ENCODE peak calls at places on chromosome 4, in six cellular contexts. R is mesendoderm; K is suprapubic skin; G is psoas muscle; N is CD8-positive, alpha-beta memory T cell; M is aorta. W is an unnamed sample.

GRCh38 chr4:55080174-55080865 is 45.1 kb downstream of the KDR start:
- DNase-seq in N (no peak), G (no peak), R (peak; percentile 60), K (no peak), M (no peak), W (no peak)

GRCh38 chr4:177974461-177974860 is 532.2 kb upstream of the AGA start:
- DNase-seq in R (no peak), K (no peak), G (no peak), M (no peak), N (no peak), W (no peak)

GRCh38 chr4:79059631-79060399 is 120.6 kb upstream of the PAQR3 start:
- DNase-seq in N (no peak), R (no peak), M (no peak), G (no peak), K (no peak), W (no peak)

GRCh38 chr4:165079476-165079875 is 25.8 kb downstream of the TRIM75 start:
- DNase-seq in R (no peak), K (no peak), N (no peak), M (peak; percentile 55), G (peak; percentile 32), W (no peak)

GRCh38 chr4:78293841-78294301 is 236.7 kb downstream of the FRAS1 start:
- DNase-seq in K (no peak), G (no peak), M (no peak), N (no peak), R (no peak), W (no peak)

GRCh38 chr4:8330821-8331566 is 61.4 kb downstream of the HTRA3 start:
- DNase-seq in M (peak; percentile 49), G (peak; percentile 68), N (no peak), K (peak; percentile 65), R (no peak), W (no peak)

GRCh38 chr4:16818005-16818404 is 80.4 kb downstream of the LDB2 start:
- DNase-seq in M (no peak), R (peak; percentile 95), N (no peak), G (no peak), K (no peak), W (no peak)

GRCh38 chr4:179110356-179110755 is 1668.1 kb upstream of the AGA start:
- DNase-seq in R (peak; percentile 76), G (no peak), K (no peak), N (no peak), M (no peak), W (no peak)

GRCh38 chr4:52051213-52051614 is at the start of gene SPATA18:
- DNase-seq in R (no peak), M (peak; percentile 52), K (peak; percentile 62), N (no peak), G (peak; percentile 41), W (peak; percentile 91)

GRCh38 chr4:152992027-152992426 is 55.9 kb downstream of the FHDC1 start:
- DNase-seq in K (no peak), M (no peak), R (peak; percentile 70), N (no peak), G (no peak), W (no peak)

GRCh38 chr4:20085653-20086052 is 166.1 kb upstream of the SLIT2 start:
- DNase-seq in N (no peak), R (no peak), G (no peak), K (no peak), M (no peak), W (no peak)

GRCh38 chr4:112418092-112418491 is 97.9 kb downstream of the NEUROG2 start:
- DNase-seq in R (peak; percentile 73), N (no peak), M (no peak), G (no peak), K (no peak), W (no peak)

GRCh38 chr4:146059865-146060264 is 115.7 kb upstream of the LSM6 start:
- DNase-seq in G (no peak), M (peak; percentile 44), K (no peak), N (no peak), R (no peak), W (no peak)

GRCh38 chr4:125664091-125664767 is 349.5 kb downstream of the FAT4 start:
- DNase-seq in K (no peak), R (peak; percentile 85), M (no peak), G (no peak), N (no peak), W (no peak)

GRCh38 chr4:98232202-98232601 is 29.0 kb upstream of the RAP1GDS1 start:
- DNase-seq in R (peak; percentile 15), K (no peak), G (no peak), M (no peak), N (no peak), W (no peak)

GRCh38 chr4:3660086-3660927 is 105.9 kb upstream of the ADRA2C start:
- DNase-seq in G (no peak), K (no peak), R (no peak), M (no peak), N (no peak), W (peak; percentile 58)

GRCh38 chr4:3659131-3659530 is 107.1 kb upstream of the ADRA2C start:
- DNase-seq in R (no peak), N (no peak), M (no peak), K (no peak), G (no peak), W (no peak)

GRCh38 chr4:3656441-3657376 is 109.5 kb upstream of the ADRA2C start:
- DNase-seq in G (no peak), M (no peak), K (no peak), N (no peak), R (no peak), W (peak; percentile 46)

GRCh38 chr4:3655485-3656429 is 110.4 kb upstream of the ADRA2C start:
- DNase-seq in G (no peak), K (no peak), N (no peak), R (peak; percentile 42), M (no peak), W (no peak)

DNA sequence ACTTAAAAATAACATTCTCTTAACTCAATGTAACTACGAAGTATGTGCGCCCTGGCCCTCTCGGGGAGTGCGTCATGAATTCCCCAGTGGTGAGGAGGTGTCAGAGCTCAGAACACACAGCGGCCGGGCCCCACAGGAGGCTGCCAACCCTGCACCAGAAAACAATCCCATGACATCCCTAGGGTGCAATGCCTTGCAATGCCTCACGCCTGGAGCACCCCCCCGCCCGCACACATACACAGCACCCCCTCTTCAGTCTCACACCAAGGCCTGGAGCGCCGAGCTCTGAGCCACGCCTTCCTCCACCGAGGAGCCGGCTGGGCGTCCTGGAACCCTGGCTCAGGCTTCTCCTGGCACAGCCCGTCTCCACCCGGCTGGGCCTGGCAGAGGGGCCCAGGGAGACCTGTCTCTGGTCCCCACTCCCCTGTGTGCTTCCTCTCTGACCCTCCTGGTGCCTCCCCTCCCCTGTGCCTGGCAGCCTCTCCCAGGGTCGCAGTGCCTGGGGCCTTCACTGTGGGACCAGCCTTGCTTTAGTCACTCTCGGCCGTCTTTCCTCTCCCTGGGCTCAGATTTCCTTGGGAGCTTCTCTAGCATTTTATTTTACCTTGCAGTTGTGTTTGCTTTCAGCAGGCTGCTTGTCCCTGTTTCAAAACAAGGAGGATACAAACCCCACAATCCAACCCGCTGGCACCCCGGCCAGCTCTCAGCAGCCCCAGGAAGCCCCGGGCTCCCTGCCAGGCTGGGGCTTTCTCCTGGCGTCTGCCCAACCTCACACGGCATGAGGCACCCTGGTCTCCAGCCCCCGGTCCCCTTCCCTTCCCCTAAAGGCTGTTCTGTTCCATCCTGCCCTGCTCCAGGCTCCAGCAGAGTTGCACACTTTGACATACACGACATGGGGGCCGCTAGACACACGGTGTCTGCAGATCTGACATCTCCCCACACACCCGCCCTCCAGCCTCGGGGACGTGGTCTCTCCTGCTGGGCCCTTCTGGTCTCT is 108.0 kb upstream of the ADRA2C start:
- DNase-seq in R (no peak), K (no peak), N (no peak), M (peak; percentile 84), G (no peak), W (peak; percentile 63)
- H3K4me1 ChIP-seq in R (no peaks in the 10 kb centered on the region), K (peaks cover 7% of the 10 kb centered on the region), N (no peaks in the 10 kb centered on the region), M (peaks cover 4% of the 10 kb centered on the region), G (no peaks in the 10 kb centered on the region), W (no peaks in the 10 kb centered on the region)

GRCh38 chr4:3819210-3819919 is 53.2 kb downstream of the ADRA2C start:
- DNase-seq in N (no peak), G (peak; percentile 3), K (no peak), R (no peak), M (peak; percentile 17), W (no peak)

GRCh38 chr4:3816983-3817382 is 50.8 kb downstream of the ADRA2C start:
- DNase-seq in K (no peak), G (no peak), M (no peak), R (no peak), N (no peak), W (no peak)

GRCh38 chr4:3816256-3816825 is 50.2 kb downstream of the ADRA2C start:
- DNase-seq in K (no peak), N (no peak), M (peak; percentile 19), G (no peak), R (no peak), W (no peak)

GRCh38 chr4:3820016-3820805 is 54.0 kb downstream of the ADRA2C start:
- DNase-seq in R (no peak), N (no peak), G (peak; percentile 4), K (no peak), M (peak; percentile 26), W (no peak)

DNA sequence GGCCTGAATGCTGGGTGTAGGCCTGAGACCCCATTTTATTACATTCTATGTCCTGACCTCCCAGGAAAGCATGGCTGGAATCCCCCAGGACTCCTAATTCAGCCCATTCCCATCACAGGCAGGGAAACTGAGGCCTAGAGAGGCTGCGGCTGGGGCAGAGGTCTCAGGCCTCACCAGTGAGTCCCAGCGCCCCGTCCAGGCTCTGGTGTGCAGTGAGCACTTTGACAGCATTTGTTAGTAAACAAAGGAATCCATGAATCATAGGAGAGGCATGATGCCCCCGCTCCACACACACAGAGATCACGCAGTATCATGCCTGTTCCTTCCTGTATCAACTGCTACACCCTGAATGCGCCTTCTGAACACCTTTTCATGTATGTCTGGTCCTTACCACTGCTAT is 51.4 kb downstream of the ADRA2C start:
- DNase-seq in G (no peak), K (no peak), R (no peak), N (no peak), M (peak; percentile 23), W (no peak)
- H3K27me3 ChIP-seq in G (peaks cover 10% of the 10 kb centered on the region), K (peaks cover 29% of the 10 kb centered on the region), R (no peaks in the 10 kb centered on the region), N (no peaks in the 10 kb centered on the region), M (no peaks in the 10 kb centered on the region), W (no peaks in the 10 kb centered on the region)

GRCh38 chr4:139455187-139455586 is 1.3 kb downstream of the RAB33B start:
- DNase-seq in G (no peak), N (no peak), M (no peak), R (peak; percentile 32), K (no peak), W (no peak)
- H3K4me1 ChIP-seq in G (peaks cover 23% of the 10 kb centered on the region), N (peaks cover 53% of the 10 kb centered on the region), M (no peaks in the 10 kb centered on the region), R (peaks cover 7% of the 10 kb centered on the region), K (peaks cover 66% of the 10 kb centered on the region), W (peaks cover 60% of the 10 kb centered on the region)

DNA sequence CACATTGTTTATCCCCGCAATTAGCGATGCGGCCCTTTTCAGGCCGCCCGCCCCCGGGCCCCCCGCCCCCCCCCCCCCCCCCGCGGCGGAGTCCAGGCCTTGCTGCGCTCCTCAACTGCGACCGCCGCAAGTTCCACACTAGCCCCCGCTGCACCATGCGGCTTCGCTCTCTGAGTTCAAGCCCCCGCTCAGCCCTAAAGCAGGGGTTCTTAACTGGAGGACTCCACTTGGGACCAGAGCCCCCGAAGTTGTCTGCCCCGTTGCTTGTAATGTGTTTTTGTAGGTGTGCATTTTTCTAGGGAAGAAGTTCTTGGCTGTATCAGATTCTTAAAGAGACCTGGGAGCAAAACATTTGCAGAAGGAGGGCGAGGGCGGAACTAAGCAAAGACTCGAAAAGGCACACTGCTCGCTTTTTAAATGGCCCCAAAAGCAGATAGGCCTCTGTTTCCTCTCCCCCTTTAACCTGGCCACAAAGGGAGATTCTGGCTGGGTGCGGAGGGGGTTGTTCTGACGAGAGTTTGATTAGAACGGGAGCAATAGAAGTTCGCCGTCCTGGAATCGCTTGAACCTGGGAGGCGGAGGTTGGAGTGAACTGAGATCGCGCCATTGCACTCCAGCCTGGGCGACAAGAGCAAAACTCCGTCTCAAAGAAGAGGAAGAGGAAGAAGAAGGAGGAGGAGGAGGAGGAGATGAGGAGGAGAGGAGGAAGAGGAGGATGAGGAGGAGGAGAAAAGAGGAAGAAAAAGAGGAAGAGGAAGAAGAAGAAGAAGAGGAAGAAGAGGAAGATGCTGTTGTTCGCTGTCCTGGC is 2.3 kb upstream of the MSX1 start:
- DNase-seq in M (no peak), G (no peak), R (peak; percentile 19), N (no peak), K (no peak), W (no peak)
- H3K27me3 ChIP-seq in M (no peaks in the 10 kb centered on the region), G (peaks cover 60% of the 10 kb centered on the region), R (peaks cover 27% of the 10 kb centered on the region), N (peaks cover 67% of the 10 kb centered on the region), K (peaks cover 100% of the 10 kb centered on the region), W (peaks cover 31% of the 10 kb centered on the region)